ENCODE peak calls at places on chromosomes 11 and 22, in four cellular contexts. H, E, T and X are unnamed samples.

GRCh38 chr22:46162771-46163170 is 12.4 kb downstream of the PPARA start:
- DNase-seq in E (no peak), T (no peak), H (no peak), X (no peak)

GRCh38 chr11:130865772-130866114 is 50.5 kb downstream of the SNX19 start:
- DNase-seq in E (no peak), H (no peak), T (no peak), X (no peak)

GRCh38 chr11:128480066-128480465 is 107.3 kb downstream of the ETS1 start:
- DNase-seq in E (no peak), T (no peak), H (no peak), X (no peak)

GRCh38 chr11:69209421-69209820 is 53.7 kb downstream of the SMIM38 start:
- DNase-seq in H (no peak), E (no peak), T (no peak), X (no peak)

GRCh38 chr11:9428706-9429105 is 32.1 kb upstream of the ZNF143 start:
- DNase-seq in H (no peak), E (no peak), T (no peak), X (no peak)

GRCh38 chr11:74373382-74373781 is 24.9 kb downstream of the PGM2L1 start:
- DNase-seq in E (no peak), T (no peak), H (no peak), X (no peak)

GRCh38 chr22:48685767-48686166 is 1141.9 kb downstream of the BRD1 start:
- DNase-seq in H (no peak), E (no peak), T (no peak), X (no peak)

GRCh38 chr11:2999464-2999998 is 7.4 kb upstream of the NAP1L4 start:
- DNase-seq in H (no peak), T (no peak), E (no peak), X (no peak)

GRCh38 chr11:47518212-47518959 is 34.5 kb downstream of the CELF1 start:
- DNase-seq in T (no peak), H (no peak), E (no peak), X (no peak)

GRCh38 chr22:49372111-49372529 is 455.6 kb downstream of the BRD1 start:
- DNase-seq in H (peak), E (peak), T (peak), X (no peak)

GRCh38 chr11:67406969-67407699 is 3.3 kb downstream of the TBC1D10C start:
- DNase-seq in E (no peak), T (peak), H (peak), X (peak)

GRCh38 chr22:31800065-31800464 is 46.2 kb downstream of the DEPDC5 start:
- DNase-seq in T (no peak), E (no peak), H (no peak), X (no peak)

GRCh38 chr22:42805998-42806481 is 51.0 kb downstream of the ARFGAP3 start:
- DNase-seq in H (no peak), E (no peak), T (no peak), X (no peak)

GRCh38 chr11:118214210-118214914 is 10.4 kb downstream of the JAML start:
- DNase-seq in T (no peak), H (no peak), E (no peak), X (no peak)

GRCh38 chr11:26780686-26781085 is 58.8 kb upstream of the SLC5A12 start:
- DNase-seq in T (no peak), H (no peak), E (no peak), X (no peak)

GRCh38 chr11:129012880-129013279 is 70.2 kb upstream of the TP53AIP1 start:
- DNase-seq in E (no peak), T (no peak), H (no peak), X (no peak)